ENCODE peak calls at places on chromosome 21, in four cellular contexts. R is IMR-90, Z is coronary artery, V is heart right ventricle. W is an unnamed sample.

GRCh38 chr21:17609681-17610080 is 3.0 kb downstream of the BTG3 start:
- DNase-seq in R (no peak), V (no peak), Z (no peak), W (no peak)

GRCh38 chr21:23127973-23128372 is 2129.8 kb downstream of the NCAM2 start:
- DNase-seq in Z (no peak), R (no peak), V (no peak), W (no peak)

GRCh38 chr21:41660748-41661147 is 106.1 kb downstream of the RIPK4 start:
- DNase-seq in Z (peak; percentile 70), R (no peak), V (no peak), W (no peak)

GRCh38 chr21:38777521-38777920 is 28.2 kb upstream of the ETS2 start:
- DNase-seq in Z (no peak), R (no peak), V (no peak), W (no peak)

GRCh38 chr21:32083175-32083574 is 195.7 kb downstream of the MIS18A start:
- DNase-seq in Z (no peak), R (peak; percentile 3), V (no peak), W (no peak)

GRCh38 chr21:20737227-20737626 is 261.0 kb upstream of the NCAM2 start:
- DNase-seq in Z (no peak), V (no peak), R (no peak), W (no peak)

GRCh38 chr21:42218836-42219605 is at the start of gene ABCG1:
- DNase-seq in R (peak; percentile 13), V (peak; percentile 65), Z (no peak), W (peak; percentile 69)

GRCh38 chr21:38839683-38840286 is 34.1 kb downstream of the ETS2 start:
- DNase-seq in Z (no peak), R (peak; percentile 94), V (no peak), W (peak; percentile 76)

GRCh38 chr21:42456457-42456856 is 39.6 kb downstream of the RSPH1 start:
- DNase-seq in Z (no peak), V (no peak), R (no peak), W (no peak)

GRCh38 chr21:25936776-25937175 is 202.0 kb downstream of the GABPA start:
- DNase-seq in R (peak; percentile 15), Z (no peak), V (no peak), W (no peak)

GRCh38 chr21:43305811-43306311 is 121.1 kb downstream of the SIK1 start:
- DNase-seq in Z (no peak), R (no peak), V (no peak), W (no peak)

GRCh38 chr21:36135391-36136094 is 664 bp downstream of the CBR3 start:
- DNase-seq in V (peak; percentile 83), Z (peak; percentile 83), R (peak; percentile 83), W (peak; percentile 70)

GRCh38 chr21:39851219-39851618 is 16.0 kb upstream of the PCP4 start:
- DNase-seq in V (no peak), R (no peak), Z (no peak), W (no peak)

GRCh38 chr21:39850333-39850732 is 16.9 kb upstream of the PCP4 start:
- DNase-seq in Z (no peak), V (no peak), R (no peak), W (no peak)

GRCh38 chr21:39852726-39853510 is 14.3 kb upstream of the PCP4 start:
- DNase-seq in R (no peak), Z (no peak), V (no peak), W (no peak)

GRCh38 chr21:39854572-39854971 is 12.7 kb upstream of the PCP4 start:
- DNase-seq in V (no peak), R (no peak), Z (no peak), W (no peak)

GRCh38 chr21:39852021-39852721 is 15.1 kb upstream of the PCP4 start:
- DNase-seq in V (no peak), Z (no peak), R (no peak), W (no peak)
- H3K27ac ChIP-seq in V (no peak overlapping the region), Z (no peak overlapping the region), R (no peak overlapping the region), W (no peak overlapping the region)

DNA sequence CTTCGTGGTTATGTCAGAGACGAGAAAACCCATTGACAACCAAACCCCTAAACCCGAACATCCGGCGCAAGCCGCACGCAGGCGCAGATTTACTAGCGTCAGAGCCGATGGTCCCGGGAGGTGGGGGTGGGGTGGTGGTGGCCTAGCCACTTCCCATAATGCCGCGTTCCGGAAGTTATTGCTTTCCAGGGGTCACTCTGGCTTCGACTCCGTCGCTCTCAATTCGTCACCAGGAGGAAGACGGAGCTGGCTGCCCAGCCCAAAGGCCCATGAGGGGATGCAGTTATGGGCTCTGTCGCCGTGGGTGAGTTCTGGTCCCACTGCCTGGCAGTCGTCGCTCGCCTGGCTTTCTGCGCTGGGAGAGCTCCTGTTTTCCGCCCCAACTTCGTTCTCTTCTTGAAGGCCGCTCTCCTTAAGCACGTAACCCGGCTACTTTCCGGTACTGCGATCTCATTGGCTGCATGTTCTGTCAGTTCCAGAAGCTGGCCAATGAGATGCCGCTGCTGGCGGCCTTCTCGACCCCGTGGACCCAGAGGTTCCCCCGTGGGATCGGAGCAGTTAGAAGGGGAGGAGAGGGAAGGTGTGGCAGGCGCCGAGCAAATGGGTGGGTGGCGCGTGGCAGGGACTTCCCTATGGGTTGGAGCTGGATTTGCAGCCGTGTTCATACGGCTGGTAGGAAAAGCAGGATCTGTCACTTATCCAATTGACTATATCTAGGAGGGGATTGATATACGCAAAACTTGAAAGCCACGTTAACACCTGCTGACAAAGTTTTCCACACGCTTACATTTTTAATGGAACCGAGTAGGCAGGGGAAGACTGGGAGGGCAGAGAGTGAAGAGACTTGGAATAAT is at the start of gene USP16:
- DNase-seq in R (peak; percentile 99), V (peak; percentile 92), Z (peak; percentile 99), W (peak; percentile 99)
- TF ChIP-seq CTCF in R (peak; percentile 13), V (peak; percentile 16), Z (no peak), W (no peak)

DNA sequence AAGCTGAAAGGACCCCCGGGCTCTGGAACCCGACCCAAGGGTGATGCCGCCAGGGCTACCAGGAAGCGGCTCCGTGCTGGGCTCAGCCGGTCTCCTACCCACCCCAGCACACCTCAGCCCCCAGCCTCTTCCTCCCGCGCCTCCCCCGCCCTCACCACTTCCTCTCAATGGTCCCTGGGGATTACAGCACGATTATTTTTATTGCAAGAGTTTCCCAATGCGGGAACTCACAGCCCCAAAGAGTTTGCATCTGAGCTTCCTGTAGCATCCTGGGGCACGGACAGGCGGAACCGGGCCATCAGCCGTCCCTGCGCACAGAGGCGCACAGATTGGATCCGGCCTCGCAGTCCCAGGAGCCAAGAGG is 8.7 kb upstream of the SLX9 start:
- DNase-seq in V (no peak), Z (no peak), R (no peak), W (no peak)
- H3K27ac ChIP-seq in V (peak overlapping the region; percentile 96), Z (peak overlapping the region; percentile 40), R (no peak overlapping the region), W (no peak overlapping the region)

GRCh38 chr21:30958737-30959136 is 77.4 kb upstream of the KRTAP11-1 start:
- DNase-seq in Z (no peak), V (no peak), R (no peak), W (no peak)

GRCh38 chr21:30962013-30962412 is 76.3 kb downstream of the KRTAP19-8 start:
- DNase-seq in Z (no peak), V (no peak), R (no peak), W (no peak)
- TF ChIP-seq CTCF in Z (no peak), V (no peak), R (no peak), W (no peak)

GRCh38 chr21:37210017-37210593 is 57.0 kb downstream of the VPS26C start:
- DNase-seq in V (no peak), R (no peak), Z (no peak), W (no peak)
- H3K27ac ChIP-seq in V (no peak overlapping the region), R (no peak overlapping the region), Z (no peak overlapping the region), W (no peak overlapping the region)

W was measured in RWPE1.